ENCODE peak calls at places on chromosomes 13 and 19, in eight cellular contexts. O is NCI-H2171; H is left lobe of liver; P is smooth muscle cell of the brain vasculature; J is H1; G is HFF-Myc; C is NCI-H1694; F is stimulated activated naive CD4-positive, alpha-beta T cell. B is an unnamed sample.

GRCh38 chr19:35272954-35273649 is 4.3 kb downstream of the USF2 start:
- DNase-seq in O (no peak), H (no peak), P (no peak), J (no peak), G (no peak), C (no peak), F (no peak), B (no peak)

GRCh38 chr13:112346899-112347229 is 29.3 kb upstream of the SPACA7 start:
- DNase-seq in O (no peak), H (no peak), P (no peak), J (no peak), G (no peak), C (no peak), F (no peak), B (no peak)

GRCh38 chr19:33389574-33390119 is 16.1 kb downstream of the CEBPG start:
- DNase-seq in O (no peak), H (no peak), P (no peak), J (no peak), G (no peak), C (no peak), F (no peak), B (no peak)

GRCh38 chr19:41904118-41904870 is 21.3 kb downstream of the ARHGEF1 start:
- DNase-seq in O (no peak), H (no peak), P (no peak), J (no peak), G (no peak), C (no peak), F (no peak), B (no peak)

GRCh38 chr19:2722541-2723344 is 1.6 kb upstream of the DIRAS1 start:
- DNase-seq in O (no peak), H (no peak), P (peak), J (no peak), G (no peak), C (no peak), F (no peak), B (no peak)

GRCh38 chr19:19081642-19082151 is 17.9 kb downstream of the SLC25A42 start:
- DNase-seq in O (no peak), H (peak), P (no peak), J (no peak), G (no peak), C (no peak), F (no peak), B (no peak)

GRCh38 chr19:45179063-45179847 is 671 bp downstream of the BLOC1S3 start:
- DNase-seq in O (no peak), H (peak), P (no peak), J (no peak), G (no peak), C (no peak), F (no peak), B (peak)

GRCh38 chr13:99227909-99228688 is 27.4 kb downstream of the UBAC2 start:
- DNase-seq in O (no peak), H (no peak), P (no peak), J (no peak), G (no peak), C (no peak), F (no peak), B (no peak)

GRCh38 chr19:38049105-38049649 is 142.2 kb downstream of the SIPA1L3 start:
- DNase-seq in O (no peak), H (no peak), P (no peak), J (no peak), G (peak), C (no peak), F (peak), B (no peak)

GRCh38 chr19:5803441-5803751 is 1.5 kb upstream of the NRTN start:
- DNase-seq in O (no peak), H (no peak), P (no peak), J (no peak), G (no peak), C (no peak), F (no peak), B (no peak)

GRCh38 chr19:41706741-41707501 is 1.5 kb upstream of the CEACAM5 start:
- DNase-seq in O (peak), H (peak), P (no peak), J (peak), G (no peak), C (peak), F (peak), B (no peak)

GRCh38 chr19:40662925-40663711 is 27.3 kb downstream of the NUMBL start:
- DNase-seq in O (peak), H (peak), P (peak), J (peak), G (peak), C (peak), F (peak), B (peak)

GRCh38 chr19:11510444-11510843 is 4.8 kb upstream of the ZNF653 start:
- DNase-seq in O (no peak), H (no peak), P (no peak), J (no peak), G (no peak), C (no peak), F (no peak), B (no peak)

GRCh38 chr19:13033244-13033643 is 38.0 kb downstream of the NFIX start:
- DNase-seq in O (no peak), H (no peak), P (no peak), J (no peak), G (no peak), C (no peak), F (no peak), B (no peak)

GRCh38 chr19:47407417-47407774 is 11.9 kb downstream of the MEIS3 start:
- DNase-seq in O (no peak), H (no peak), P (no peak), J (no peak), G (no peak), C (no peak), F (no peak), B (no peak)

GRCh38 chr19:36775768-36776167 is 3.2 kb upstream of the ZNF850 start:
- DNase-seq in O (no peak), H (no peak), P (no peak), J (no peak), G (no peak), C (no peak), F (no peak), B (no peak)

GRCh38 chr13:100306444-100306999 is 217.6 kb downstream of the PCCA start:
- DNase-seq in O (no peak), H (no peak), P (no peak), J (no peak), G (no peak), C (no peak), F (no peak), B (no peak)

GRCh38 chr13:87656311-87656710 is 14.9 kb upstream of the SLITRK5 start:
- DNase-seq in O (no peak), H (no peak), P (no peak), J (no peak), G (no peak), C (peak), F (no peak), B (no peak)

GRCh38 chr19:33823341-33823740 is 26.7 kb downstream of the KCTD15 start:
- DNase-seq in O (no peak), H (peak), P (no peak), J (peak), G (no peak), C (no peak), F (no peak), B (no peak)

GRCh38 chr13:33862006-33862405 is 44.1 kb downstream of the RFC3 start:
- DNase-seq in O (peak), H (no peak), P (no peak), J (no peak), G (no peak), C (no peak), F (no peak), B (peak)

GRCh38 chr13:51803018-51803417 is 945 bp downstream of the DHRS12 start:
- DNase-seq in O (no peak), H (no peak), P (no peak), J (no peak), G (no peak), C (no peak), F (no peak), B (no peak)

GRCh38 chr19:4704317-4704673 is 19.3 kb downstream of the DPP9 start:
- DNase-seq in O (no peak), H (no peak), P (no peak), J (no peak), G (no peak), C (no peak), F (no peak), B (no peak)

GRCh38 chr13:89660752-89661151 is 1686.7 kb upstream of the MIR17HG start:
- DNase-seq in O (no peak), H (no peak), P (no peak), J (no peak), G (no peak), C (no peak), F (no peak), B (no peak)

GRCh38 chr13:74040200-74040599 is 94.0 kb downstream of the KLF12 start:
- DNase-seq in O (no peak), H (no peak), P (no peak), J (peak), G (peak), C (no peak), F (no peak), B (no peak)

GRCh38 chr13:59364508-59365187 is 799.1 kb downstream of the DIAPH3 start:
- DNase-seq in O (peak), H (no peak), P (no peak), J (no peak), G (no peak), C (peak), F (no peak), B (peak)

GRCh38 chr13:86476656-86477055 is 677.4 kb upstream of the SLITRK6 start:
- DNase-seq in O (no peak), H (no peak), P (no peak), J (no peak), G (no peak), C (no peak), F (no peak), B (no peak)

GRCh38 chr13:35475131-35475959 is 1.1 kb downstream of the MAB21L1 start:
- DNase-seq in O (no peak), H (no peak), P (no peak), J (peak), G (no peak), C (no peak), F (no peak), B (no peak)

GRCh38 chr19:18340237-18340989 is at the start of gene PGPEP1:
- DNase-seq in O (peak), H (peak), P (no peak), J (peak), G (no peak), C (peak), F (peak), B (peak)

GRCh38 chr19:6223461-6224307 is 56.1 kb downstream of the MLLT1 start:
- DNase-seq in O (no peak), H (peak), P (no peak), J (no peak), G (no peak), C (no peak), F (no peak), B (no peak)

GRCh38 chr19:13220847-13221246 is 70.6 kb downstream of the IER2 start:
- DNase-seq in O (no peak), H (no peak), P (no peak), J (no peak), G (no peak), C (no peak), F (no peak), B (no peak)

GRCh38 chr19:58154287-58154678 is 3.7 kb upstream of the ZNF329 start:
- DNase-seq in O (no peak), H (peak), P (no peak), J (no peak), G (no peak), C (no peak), F (no peak), B (no peak)

GRCh38 chr13:112819816-112820215 is 130.0 kb downstream of the ATP11A start:
- DNase-seq in O (no peak), H (no peak), P (no peak), J (no peak), G (no peak), C (no peak), F (no peak), B (no peak)

GRCh38 chr19:1911995-1912394 is 6.8 kb downstream of the ADAT3 start:
- DNase-seq in O (no peak), H (no peak), P (no peak), J (no peak), G (no peak), C (no peak), F (no peak), B (no peak)

GRCh38 chr19:10395436-10395835 is 7.9 kb downstream of the CDC37 start:
- DNase-seq in O (no peak), H (no peak), P (no peak), J (no peak), G (no peak), C (no peak), F (no peak), B (no peak)

GRCh38 chr19:2305424-2305823 is 2.5 kb downstream of the LINGO3 start:
- DNase-seq in O (no peak), H (no peak), P (no peak), J (no peak), G (no peak), C (no peak), F (no peak), B (no peak)

GRCh38 chr19:7636691-7637373 is at the start of gene STXBP2:
- DNase-seq in O (peak), H (peak), P (no peak), J (peak), G (no peak), C (no peak), F (peak), B (peak)

GRCh38 chr13:67091603-67092002 is 138.5 kb downstream of the PCDH9 start:
- DNase-seq in O (no peak), H (no peak), P (no peak), J (no peak), G (no peak), C (no peak), F (no peak), B (no peak)

B was measured in NCI-H446.